ENCODE peak calls at places on chromosomes 11 and 22, in four cellular contexts. A is HepG2, M is fibroblast of lung, T is AG04450. N is an unnamed sample.

GRCh38 chr11:65395961-65396530 is 9.6 kb downstream of the FRMD8 start:
- DNase-seq in A (no peak), M (no peak), T (no peak), N (no peak)

GRCh38 chr11:77345621-77346020 is 44.1 kb upstream of the GDPD4 start:
- DNase-seq in A (no peak), M (peak), T (peak), N (no peak)

GRCh38 chr11:94800394-94800793 is 32.2 kb downstream of the AMOTL1 start:
- DNase-seq in A (no peak), M (no peak), T (no peak), N (no peak)

GRCh38 chr11:4090258-4090657 is 4.3 kb upstream of the RRM1 start:
- DNase-seq in A (no peak), M (no peak), T (no peak), N (no peak)

GRCh38 chr11:7536102-7536501 is 22.3 kb downstream of the PPFIBP2 start:
- DNase-seq in A (no peak), M (no peak), T (no peak), N (no peak)

GRCh38 chr11:46850829-46851380 is 4.8 kb upstream of the CKAP5 start:
- DNase-seq in A (no peak), M (no peak), T (no peak), N (no peak)

GRCh38 chr11:62999649-63000048 is 14.9 kb upstream of the SLC22A6 start:
- DNase-seq in A (no peak), M (no peak), T (no peak), N (no peak)

GRCh38 chr11:62008177-62008576 is 40.7 kb upstream of the FTH1 start:
- DNase-seq in A (no peak), M (no peak), T (no peak), N (no peak)

GRCh38 chr11:84234011-84234410 is 947.8 kb upstream of the CCDC90B start:
- DNase-seq in A (no peak), M (no peak), T (no peak), N (no peak)

DNA sequence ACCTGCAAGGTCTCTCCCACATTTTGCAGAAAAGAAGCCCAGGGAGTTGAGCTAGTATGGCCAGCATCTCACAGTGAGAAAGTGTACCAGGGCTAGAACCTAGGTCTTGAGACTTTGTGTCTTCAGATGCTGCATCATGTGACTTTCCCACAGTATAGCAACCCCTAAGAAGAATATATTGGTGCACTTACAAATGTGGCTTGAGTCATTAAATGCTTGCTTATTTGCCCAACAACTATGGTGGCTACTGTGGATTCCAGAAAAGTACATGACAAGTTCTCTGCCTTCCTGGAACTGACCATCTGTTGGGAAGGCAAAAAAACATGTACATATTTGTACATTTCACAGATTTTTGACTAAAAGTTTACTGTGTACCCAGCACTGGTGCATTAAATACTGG is 55.0 kb downstream of the POLD3 start:
- DNase-seq in A (no peak), M (peak), T (no peak), N (no peak)
- H3K27ac ChIP-seq in A (no peak), M (no peak), T (no peak), N (no peak)

DNA sequence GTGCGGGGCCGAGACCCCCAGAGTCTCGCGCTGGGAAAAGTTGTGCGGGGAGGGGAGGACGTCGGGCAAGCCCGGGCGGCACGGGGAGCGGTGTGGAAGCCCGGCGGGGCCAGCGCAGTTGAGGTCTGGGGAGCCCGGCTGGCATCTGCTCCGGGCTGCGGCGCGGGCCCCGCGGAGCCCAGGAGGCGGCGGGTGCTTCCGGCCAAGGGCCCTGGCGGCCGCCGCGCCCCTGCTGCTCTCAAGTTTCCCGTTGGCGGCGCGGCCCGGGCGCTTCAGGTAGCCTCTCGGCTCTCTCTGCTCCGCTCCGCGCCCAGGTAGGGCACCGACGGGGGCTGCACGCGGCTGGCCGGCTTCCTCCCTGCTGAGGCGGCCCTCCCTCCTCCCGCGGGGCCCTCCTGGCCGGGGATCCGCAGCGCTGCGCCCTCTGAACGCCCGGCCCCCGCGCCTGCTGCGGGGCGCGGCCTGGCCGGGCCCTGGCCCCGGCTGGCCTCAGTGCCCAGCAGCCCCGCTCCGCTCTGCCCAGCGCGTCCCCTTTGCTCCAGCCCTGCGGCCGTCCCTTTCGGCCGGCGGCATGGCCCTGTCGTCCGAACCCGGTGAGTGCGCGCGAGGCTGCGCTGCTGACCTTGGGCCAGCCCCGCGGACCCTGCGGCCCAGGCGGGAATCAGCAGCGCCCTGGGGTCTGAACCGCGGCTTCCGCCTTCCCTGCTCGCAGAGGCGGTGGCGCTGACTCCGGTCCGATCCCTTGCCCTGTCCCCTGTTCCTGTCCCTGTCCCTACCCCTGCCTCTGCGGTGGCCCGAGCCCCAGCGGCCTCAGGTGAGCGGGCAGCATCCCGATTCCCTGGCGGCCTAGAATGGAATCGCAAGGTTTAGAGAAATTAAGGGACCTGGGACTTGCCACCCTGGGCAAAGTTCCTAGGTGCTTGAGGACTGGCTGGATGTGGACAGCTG is 4.3 kb upstream of the AMPD3 start:
- DNase-seq in A (peak), M (peak), T (no peak), N (no peak)
- H3K27ac ChIP-seq in A (no peak), M (no peak), T (no peak), N (peak)

DNA sequence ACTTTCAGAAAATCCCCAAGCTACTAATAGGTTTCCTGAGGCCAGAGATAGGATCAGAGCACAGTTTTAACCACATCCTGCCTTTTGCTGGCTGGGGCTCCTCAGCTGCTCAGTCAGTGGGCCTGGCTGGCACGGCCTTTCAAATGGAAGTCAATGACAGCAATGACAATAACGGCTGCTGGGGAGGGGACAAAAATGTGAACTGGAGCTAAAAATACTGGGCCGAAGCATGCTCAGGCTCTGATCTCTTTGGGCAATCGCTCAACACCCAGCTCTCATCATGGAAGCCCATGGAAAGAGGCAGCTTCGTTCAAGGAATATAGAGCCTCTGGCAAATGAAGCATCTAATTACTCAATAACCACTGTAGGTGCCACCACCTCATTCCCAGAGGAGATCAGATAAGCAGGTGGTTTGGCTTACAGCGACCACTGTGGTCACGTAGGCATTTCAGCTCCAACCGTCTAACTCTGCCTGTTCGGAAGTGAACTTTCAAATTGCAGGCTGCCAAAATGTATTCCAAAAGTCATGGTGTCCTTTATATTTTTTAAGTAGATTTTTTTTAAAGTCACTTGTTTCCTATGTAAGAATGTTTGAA is 14.3 kb downstream of the WT1 start:
- DNase-seq in A (no peak), M (no peak), T (no peak), N (no peak)
- H3K27ac ChIP-seq in A (no peak), M (no peak), T (no peak), N (no peak)

GRCh38 chr11:85407648-85408047 is 219.5 kb downstream of the DLG2 start:
- DNase-seq in A (no peak), M (no peak), T (no peak), N (no peak)
- H3K27ac ChIP-seq in A (no peak), M (no peak), T (no peak), N (no peak)

GRCh38 chr11:116415095-116415494 is 357.7 kb downstream of the BUD13 start:
- DNase-seq in A (no peak), M (no peak), T (no peak), N (no peak)
- H3K27ac ChIP-seq in A (no peak), M (no peak), T (no peak), N (peak)

DNA sequence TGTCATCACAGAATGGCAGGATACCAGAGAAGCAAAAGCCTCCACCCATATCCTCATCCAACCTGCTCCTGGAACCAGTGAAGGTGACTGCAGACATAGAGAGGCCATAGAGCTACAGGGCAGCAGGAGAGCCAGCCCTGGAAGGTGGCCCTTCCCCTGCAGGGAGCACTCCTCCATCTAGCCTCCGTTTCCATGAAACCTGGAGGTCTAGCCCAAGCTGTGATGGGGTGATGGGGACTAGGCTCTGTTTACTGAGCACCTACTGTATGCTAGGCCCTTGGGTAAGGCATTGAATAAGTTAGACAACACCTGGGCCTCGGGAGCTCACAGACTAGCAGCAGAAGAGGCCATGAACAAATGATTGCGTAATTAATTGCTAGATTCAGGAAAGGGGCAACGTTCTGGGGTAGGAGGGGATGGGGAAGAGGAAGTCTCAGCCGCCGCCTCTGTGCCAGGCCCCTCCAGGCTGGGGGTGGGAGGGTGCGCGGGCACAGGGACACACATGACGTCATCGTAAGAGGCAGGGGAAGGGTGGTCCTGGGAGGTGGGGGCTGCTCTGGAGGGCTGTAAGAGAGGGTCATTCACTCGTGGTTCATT is 784 bp upstream of the SYNGR1 start:
- DNase-seq in A (no peak), M (no peak), T (no peak), N (no peak)
- H3K27ac ChIP-seq in A (no peak), M (no peak), T (no peak), N (peak)

DNA sequence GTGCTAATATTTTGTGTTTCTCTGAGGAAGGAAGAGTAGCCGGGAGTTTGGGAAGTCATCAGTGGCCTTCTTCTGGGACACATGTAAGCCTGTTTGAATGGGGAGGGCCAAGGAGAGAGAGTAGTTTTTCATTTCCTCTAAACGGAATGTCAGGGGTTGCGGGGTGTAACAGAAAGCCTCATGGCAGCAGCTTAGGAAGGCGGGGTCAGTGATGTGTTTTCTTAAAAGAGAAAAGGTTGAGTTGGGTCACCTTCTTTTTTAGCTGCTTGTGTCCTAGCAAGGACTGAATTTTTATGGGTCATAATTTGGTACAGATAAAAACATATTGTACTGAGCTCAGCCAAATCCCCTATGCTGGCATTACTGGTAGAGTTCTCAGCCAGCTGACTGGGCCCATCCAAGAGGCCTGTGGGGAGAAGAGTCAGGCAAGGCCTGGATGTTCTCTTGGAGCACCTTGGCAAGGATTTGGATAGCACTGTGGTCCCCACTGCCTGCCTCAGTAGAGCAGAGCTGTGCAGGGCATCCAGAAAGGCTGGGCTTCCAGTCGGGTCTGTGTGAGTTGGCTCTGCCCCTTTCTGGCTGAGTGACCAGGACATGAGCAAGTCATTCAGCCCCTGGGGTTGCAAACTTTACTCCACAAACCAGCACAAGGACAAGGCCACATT is 29.4 kb upstream of the NAV2 start:
- DNase-seq in A (no peak), M (peak), T (no peak), N (no peak)
- H3K27ac ChIP-seq in A (no peak), M (no peak), T (no peak), N (no peak)

GRCh38 chr11:121112498-121113455 is 11.7 kb downstream of the TECTA start:
- DNase-seq in A (peak), M (peak), T (peak), N (peak)
- H3K27ac ChIP-seq in A (no peak), M (no peak), T (no peak), N (no peak)